ENCODE peak calls at places on chromosome 1, in five cellular contexts. One of them, this sample, is unnamed.

GRCh38 chr1:247387500-247387899 is 28.5 kb upstream of the NLRP3 start:
- DNase-seq in GM20000: no peak
- DNase-seq in fibroblast of the aortic adventitia: no peak
- DNase-seq in GM10248: no peak
- DNase-seq in NCI-H1694: no peak
- DNase-seq in this sample: no peak

GRCh38 chr1:157852476-157852875 is 10.9 kb upstream of the CD5L start:
- DNase-seq in GM10248: no peak
- DNase-seq in GM20000: no peak
- DNase-seq in fibroblast of the aortic adventitia: no peak
- DNase-seq in NCI-H1694: no peak
- DNase-seq in this sample: no peak

GRCh38 chr1:182107218-182107617 is 45.7 kb upstream of the ZNF648 start:
- DNase-seq in GM20000: no peak
- DNase-seq in fibroblast of the aortic adventitia: no peak
- DNase-seq in NCI-H1694: no peak
- DNase-seq in GM10248: no peak
- DNase-seq in this sample: no peak

GRCh38 chr1:65079941-65080340 is 68.1 kb upstream of the AK4 start:
- DNase-seq in GM20000: no peak
- DNase-seq in NCI-H1694: no peak
- DNase-seq in GM10248: no peak
- DNase-seq in fibroblast of the aortic adventitia: no peak
- DNase-seq in this sample: no peak

GRCh38 chr1:235866207-235866912 is at the start of gene LYST:
- DNase-seq in GM20000: peak
- DNase-seq in NCI-H1694: no peak
- DNase-seq in GM10248: peak
- DNase-seq in fibroblast of the aortic adventitia: peak
- DNase-seq in this sample: peak

GRCh38 chr1:99501871-99502270 is 144.0 kb upstream of the PALMD start:
- DNase-seq in GM10248: no peak
- DNase-seq in fibroblast of the aortic adventitia: no peak
- DNase-seq in NCI-H1694: no peak
- DNase-seq in GM20000: no peak
- DNase-seq in this sample: no peak

GRCh38 chr1:64828829-64829228 is 84.0 kb downstream of the RAVER2 start:
- DNase-seq in GM10248: peak
- DNase-seq in fibroblast of the aortic adventitia: no peak
- DNase-seq in GM20000: no peak
- DNase-seq in NCI-H1694: no peak
- DNase-seq in this sample: no peak

GRCh38 chr1:32867151-32867550 is 3.6 kb downstream of the FNDC5 start:
- DNase-seq in GM10248: no peak
- DNase-seq in fibroblast of the aortic adventitia: no peak
- DNase-seq in GM20000: no peak
- DNase-seq in NCI-H1694: no peak
- DNase-seq in this sample: no peak

GRCh38 chr1:88922214-88922613 is 30.8 kb upstream of the GTF2B start:
- DNase-seq in GM10248: no peak
- DNase-seq in fibroblast of the aortic adventitia: no peak
- DNase-seq in NCI-H1694: no peak
- DNase-seq in GM20000: no peak
- DNase-seq in this sample: peak